ENCODE peak calls at places on chromosomes 12 and 14, in nine cellular contexts. One of them, this sample, is unnamed.

GRCh38 chr14:33755358-33755757 is 195.5 kb downstream of the EGLN3 start:
- DNase-seq in lung: no peak
- DNase-seq in KG1: no peak
- DNase-seq in neural crest cell: no peak
- DNase-seq in amniotic stem cell: no peak
- DNase-seq in choroid plexus epithelial cell: no peak
- DNase-seq in NCI-H1417: no peak
- DNase-seq in T-helper 1 cell: no peak
- DNase-seq in ureter: no peak
- DNase-seq in this sample: no peak

GRCh38 chr14:94769413-94770250 is at the start of gene GSC:
- DNase-seq in lung: no peak
- DNase-seq in KG1: no peak
- DNase-seq in neural crest cell: peak; percentile 44
- DNase-seq in amniotic stem cell: peak; percentile 38
- DNase-seq in choroid plexus epithelial cell: no peak
- DNase-seq in NCI-H1417: no peak
- DNase-seq in T-helper 1 cell: peak; percentile 12
- DNase-seq in ureter: no peak
- DNase-seq in this sample: peak; percentile 17

GRCh38 chr12:116319851-116320621 is 42.5 kb upstream of the MED13L start:
- DNase-seq in lung: no peak
- DNase-seq in KG1: peak; percentile 84
- DNase-seq in neural crest cell: no peak
- DNase-seq in amniotic stem cell: peak; percentile 90
- DNase-seq in choroid plexus epithelial cell: peak; percentile 89
- DNase-seq in NCI-H1417: no peak
- DNase-seq in T-helper 1 cell: peak; percentile 19
- DNase-seq in ureter: peak; percentile 63
- DNase-seq in this sample: peak; percentile 53

GRCh38 chr12:43370299-43370698 is 181.7 kb downstream of the ADAMTS20 start:
- DNase-seq in lung: no peak
- DNase-seq in KG1: no peak
- DNase-seq in neural crest cell: no peak
- DNase-seq in amniotic stem cell: peak; percentile 32
- DNase-seq in choroid plexus epithelial cell: peak; percentile 79
- DNase-seq in NCI-H1417: no peak
- DNase-seq in T-helper 1 cell: no peak
- DNase-seq in ureter: no peak
- DNase-seq in this sample: no peak

GRCh38 chr12:10919809-10920208 is 9.2 kb upstream of the PRH2 start:
- DNase-seq in lung: no peak
- DNase-seq in KG1: no peak
- DNase-seq in neural crest cell: no peak
- DNase-seq in amniotic stem cell: no peak
- DNase-seq in choroid plexus epithelial cell: no peak
- DNase-seq in NCI-H1417: peak; percentile 7
- DNase-seq in T-helper 1 cell: no peak
- DNase-seq in ureter: no peak
- DNase-seq in this sample: no peak

GRCh38 chr14:26598081-26598671 is 343 bp upstream of the NOVA1 start:
- DNase-seq in lung: peak; percentile 81
- DNase-seq in KG1: no peak
- DNase-seq in neural crest cell: peak; percentile 97
- DNase-seq in amniotic stem cell: peak; percentile 65
- DNase-seq in choroid plexus epithelial cell: peak; percentile 73
- DNase-seq in NCI-H1417: peak; percentile 99
- DNase-seq in T-helper 1 cell: no peak
- DNase-seq in ureter: peak; percentile 82
- DNase-seq in this sample: peak; percentile 80

GRCh38 chr12:108907861-108908302 is 28.0 kb downstream of the DAO start:
- DNase-seq in lung: no peak
- DNase-seq in KG1: peak; percentile 17
- DNase-seq in neural crest cell: no peak
- DNase-seq in amniotic stem cell: no peak
- DNase-seq in choroid plexus epithelial cell: peak; percentile 8
- DNase-seq in NCI-H1417: no peak
- DNase-seq in T-helper 1 cell: no peak
- DNase-seq in ureter: no peak
- DNase-seq in this sample: no peak

GRCh38 chr12:79262938-79263337 is 398.4 kb downstream of the SYT1 start:
- DNase-seq in lung: no peak
- DNase-seq in KG1: no peak
- DNase-seq in neural crest cell: no peak
- DNase-seq in amniotic stem cell: no peak
- DNase-seq in choroid plexus epithelial cell: peak; percentile 18
- DNase-seq in NCI-H1417: no peak
- DNase-seq in T-helper 1 cell: no peak
- DNase-seq in ureter: no peak
- DNase-seq in this sample: no peak

GRCh38 chr12:27971606-27972005 is 927 bp downstream of the PTHLH start:
- DNase-seq in lung: no peak
- DNase-seq in KG1: no peak
- DNase-seq in neural crest cell: no peak
- DNase-seq in amniotic stem cell: no peak
- DNase-seq in choroid plexus epithelial cell: peak; percentile 19
- DNase-seq in NCI-H1417: no peak
- DNase-seq in T-helper 1 cell: no peak
- DNase-seq in ureter: no peak
- DNase-seq in this sample: no peak

GRCh38 chr14:47332099-47332498 is 343.3 kb downstream of the MDGA2 start:
- DNase-seq in lung: no peak
- DNase-seq in KG1: no peak
- DNase-seq in neural crest cell: no peak
- DNase-seq in amniotic stem cell: no peak
- DNase-seq in choroid plexus epithelial cell: no peak
- DNase-seq in NCI-H1417: no peak
- DNase-seq in T-helper 1 cell: no peak
- DNase-seq in ureter: no peak
- DNase-seq in this sample: no peak

GRCh38 chr12:53480425-53481107 is 18.7 kb downstream of the MAP3K12 start:
- DNase-seq in lung: no peak
- DNase-seq in KG1: no peak
- DNase-seq in neural crest cell: no peak
- DNase-seq in amniotic stem cell: no peak
- DNase-seq in choroid plexus epithelial cell: no peak
- DNase-seq in NCI-H1417: no peak
- DNase-seq in T-helper 1 cell: no peak
- DNase-seq in ureter: no peak
- DNase-seq in this sample: no peak

GRCh38 chr12:129531004-129531403 is 372.8 kb downstream of the TMEM132D start:
- DNase-seq in lung: no peak
- DNase-seq in KG1: no peak
- DNase-seq in neural crest cell: no peak
- DNase-seq in amniotic stem cell: no peak
- DNase-seq in choroid plexus epithelial cell: peak; percentile 26
- DNase-seq in NCI-H1417: peak; percentile 16
- DNase-seq in T-helper 1 cell: no peak
- DNase-seq in ureter: no peak
- DNase-seq in this sample: peak; percentile 87

GRCh38 chr14:105421723-105422615 is 2.3 kb downstream of the MTA1 start:
- DNase-seq in lung: no peak
- DNase-seq in KG1: no peak
- DNase-seq in neural crest cell: no peak
- DNase-seq in amniotic stem cell: no peak
- DNase-seq in choroid plexus epithelial cell: no peak
- DNase-seq in NCI-H1417: no peak
- DNase-seq in T-helper 1 cell: no peak
- DNase-seq in ureter: no peak
- DNase-seq in this sample: no peak

GRCh38 chr12:21649034-21649433 is 8.6 kb downstream of the LDHB start:
- DNase-seq in lung: no peak
- DNase-seq in KG1: no peak
- DNase-seq in neural crest cell: no peak
- DNase-seq in amniotic stem cell: no peak
- DNase-seq in choroid plexus epithelial cell: no peak
- DNase-seq in NCI-H1417: no peak
- DNase-seq in T-helper 1 cell: no peak
- DNase-seq in ureter: no peak
- DNase-seq in this sample: no peak